ENCODE peak calls at places on chromosomes 7 and 10, in nine cellular contexts. J is H7, M is brain microvascular endothelial cell, T is epithelial cell of esophagus, G is heart right ventricle, Y is adrenal gland, V is psoas muscle, K is BJ, U is spleen. F is an unnamed sample.

GRCh38 chr10:131061221-131061620 is 250.3 kb downstream of the TCERG1L start:
- DNase-seq in J (no peak), M (no peak), T (no peak), G (no peak), Y (no peak), V (no peak), K (no peak), U (peak), F (no peak)

GRCh38 chr10:26841733-26842317 is 18.9 kb downstream of the ABI1 start:
- DNase-seq in J (no peak), M (no peak), T (no peak), G (no peak), Y (no peak), V (no peak), K (no peak), U (no peak), F (no peak)

GRCh38 chr10:45135836-45136235 is 135.1 kb downstream of the ZNF22 start:
- DNase-seq in J (no peak), M (no peak), T (no peak), G (no peak), Y (no peak), V (no peak), K (no peak), U (no peak), F (no peak)

GRCh38 chr10:77391605-77392235 is 245.9 kb downstream of the KCNMA1 start:
- DNase-seq in J (peak), M (peak), T (peak), G (peak), Y (peak), V (peak), K (peak), U (no peak), F (no peak)

GRCh38 chr10:42950606-42951485 is 126.0 kb upstream of the RET start:
- DNase-seq in J (no peak), M (no peak), T (no peak), G (no peak), Y (peak), V (no peak), K (no peak), U (peak), F (no peak)

GRCh38 chr10:69376662-69377061 is 40.1 kb downstream of the TACR2 start:
- DNase-seq in J (no peak), M (no peak), T (no peak), G (no peak), Y (no peak), V (no peak), K (no peak), U (no peak), F (no peak)

GRCh38 chr7:80699656-80700318 is 61.3 kb downstream of the CD36 start:
- DNase-seq in J (no peak), M (no peak), T (no peak), G (no peak), Y (no peak), V (no peak), K (no peak), U (no peak), F (no peak)

GRCh38 chr10:119896937-119897336 is 4.4 kb downstream of the SEC23IP start:
- DNase-seq in J (no peak), M (no peak), T (peak), G (peak), Y (peak), V (no peak), K (no peak), U (no peak), F (no peak)

GRCh38 chr10:536371-536925 is 153.0 kb downstream of the DIP2C start:
- DNase-seq in J (no peak), M (peak), T (no peak), G (no peak), Y (no peak), V (no peak), K (no peak), U (no peak), F (no peak)

GRCh38 chr7:1640376-1641172 is 29.5 kb upstream of the ELFN1 start:
- DNase-seq in J (peak), M (no peak), T (peak), G (no peak), Y (no peak), V (no peak), K (no peak), U (no peak), F (no peak)

GRCh38 chr10:30056767-30057355 is 2.5 kb downstream of the JCAD start:
- DNase-seq in J (peak), M (no peak), T (no peak), G (no peak), Y (no peak), V (no peak), K (no peak), U (no peak), F (no peak)

GRCh38 chr10:71998840-71999194 is 34.6 kb downstream of the CHST3 start:
- DNase-seq in J (peak), M (peak), T (peak), G (peak), Y (peak), V (peak), K (peak), U (peak), F (no peak)

GRCh38 chr7:151345576-151345975 is 4.0 kb downstream of the NUB1 start:
- DNase-seq in J (no peak), M (no peak), T (no peak), G (no peak), Y (no peak), V (no peak), K (no peak), U (no peak), F (no peak)

GRCh38 chr7:55502209-55502608 is 70.1 kb downstream of the VOPP1 start:
- DNase-seq in J (no peak), M (no peak), T (no peak), G (no peak), Y (no peak), V (no peak), K (no peak), U (no peak), F (no peak)

GRCh38 chr7:80591654-80592053 is 46.8 kb upstream of the CD36 start:
- DNase-seq in J (no peak), M (no peak), T (no peak), G (no peak), Y (no peak), V (no peak), K (no peak), U (no peak), F (no peak)

DNA sequence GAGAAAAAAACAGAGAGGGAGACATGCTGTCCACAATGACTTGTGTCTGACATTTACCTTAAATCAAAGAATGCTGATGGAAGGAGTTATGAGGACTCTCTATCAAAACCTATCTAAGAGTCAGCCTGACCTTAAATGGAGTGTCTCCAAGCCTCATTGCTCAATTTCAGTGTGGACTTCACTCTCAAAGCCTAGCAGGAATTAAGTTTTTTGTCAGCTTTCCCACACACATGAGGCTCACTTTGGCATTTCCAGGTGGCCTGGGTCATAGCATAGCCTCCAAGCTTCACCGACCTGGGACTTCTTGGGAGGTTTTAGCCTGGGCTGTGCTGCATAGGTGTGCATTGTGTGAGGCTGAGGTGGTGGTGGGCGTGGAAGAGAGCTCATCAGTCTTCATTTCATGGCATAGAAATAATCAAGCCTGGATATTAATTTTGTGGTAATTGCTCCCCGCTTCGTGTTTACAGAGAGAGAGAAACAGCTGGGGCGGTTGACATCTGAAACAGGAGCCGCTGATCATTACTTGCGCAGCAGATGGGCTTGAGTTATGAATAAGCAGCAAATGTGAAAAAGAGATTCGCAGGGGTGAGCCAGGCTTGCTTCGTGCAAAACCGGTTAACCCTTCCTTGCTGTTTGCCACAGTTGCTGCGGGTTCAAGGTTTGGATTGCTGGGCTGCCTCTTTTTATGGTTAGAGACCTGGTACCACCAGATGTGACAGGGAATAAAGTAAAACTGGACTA is 647.8 kb downstream of the INHBA start:
- DNase-seq in J (no peak), M (no peak), T (no peak), G (no peak), Y (no peak), V (no peak), K (no peak), U (no peak), F (no peak)
- H3K4me3 ChIP-seq in J (no peak), M (no peak), T (no peak), G (no peak), Y (no peak), V (no peak), K (no peak), U (no peak), F (no peak)

GRCh38 chr7:122304996-122305421 is 459 bp upstream of the FEZF1 start:
- DNase-seq in J (peak), M (no peak), T (no peak), G (no peak), Y (no peak), V (no peak), K (no peak), U (no peak), F (no peak)
- H3K4me3 ChIP-seq in J (peak), M (no peak), T (no peak), G (peak), Y (peak), V (peak), K (no peak), U (no peak), F (no peak)

DNA sequence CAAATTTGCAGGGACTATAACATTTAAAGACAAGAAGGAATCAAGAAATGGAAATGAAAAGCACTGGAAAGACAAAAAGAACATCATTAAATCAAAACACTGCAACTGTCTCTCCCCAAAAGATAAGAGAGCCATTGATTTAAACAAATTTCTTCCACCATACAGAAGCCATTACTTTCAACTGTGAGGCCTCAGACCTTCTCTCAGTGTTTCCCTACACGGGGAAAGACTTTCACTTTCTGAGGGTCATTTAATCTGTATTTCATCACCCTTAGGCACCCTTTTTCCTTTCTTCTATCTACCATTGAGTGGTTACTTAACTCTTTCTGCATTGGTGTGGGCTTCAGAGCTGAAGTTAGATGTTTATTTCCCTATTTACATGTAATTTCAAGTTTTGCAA is 47.5 kb downstream of the CCDC172 start:
- DNase-seq in J (no peak), M (no peak), T (no peak), G (no peak), Y (no peak), V (no peak), K (no peak), U (no peak), F (no peak)
- H3K4me3 ChIP-seq in J (no peak), M (no peak), T (no peak), G (no peak), Y (no peak), V (no peak), K (no peak), U (no peak), F (no peak)

GRCh38 chr7:74584160-74584954 is 73.2 kb upstream of the GTF2I start:
- DNase-seq in J (no peak), M (no peak), T (no peak), G (no peak), Y (no peak), V (no peak), K (no peak), U (no peak), F (no peak)

GRCh38 chr7:74585844-74586243 is 71.7 kb upstream of the GTF2I start:
- DNase-seq in J (no peak), M (no peak), T (no peak), G (no peak), Y (no peak), V (no peak), K (no peak), U (no peak), F (no peak)

GRCh38 chr7:74586258-74587200 is 71.0 kb upstream of the GTF2I start:
- DNase-seq in J (peak), M (no peak), T (no peak), G (no peak), Y (no peak), V (no peak), K (no peak), U (no peak), F (no peak)

GRCh38 chr7:74590814-74591213 is 66.7 kb upstream of the GTF2I start:
- DNase-seq in J (no peak), M (no peak), T (no peak), G (no peak), Y (no peak), V (no peak), K (no peak), U (no peak), F (no peak)

GRCh38 chr7:74587435-74588126 is 69.9 kb upstream of the GTF2I start:
- DNase-seq in J (peak), M (peak), T (peak), G (peak), Y (peak), V (peak), K (peak), U (peak), F (no peak)
- H3K4me3 ChIP-seq in J (no peak), M (no peak), T (no peak), G (no peak), Y (peak), V (no peak), K (no peak), U (no peak), F (no peak)

GRCh38 chr7:140060788-140061606 is 1.8 kb downstream of the PARP12 start:
- DNase-seq in J (no peak), M (peak), T (no peak), G (peak), Y (no peak), V (no peak), K (no peak), U (no peak), F (no peak)
- H3K4me3 ChIP-seq in J (no peak), M (no peak), T (no peak), G (peak), Y (peak), V (peak), K (no peak), U (no peak), F (peak)

GRCh38 chr7:141351175-141351574 is 200.0 kb upstream of the AGK start:
- DNase-seq in J (no peak), M (no peak), T (no peak), G (no peak), Y (no peak), V (no peak), K (no peak), U (no peak), F (no peak)

GRCh38 chr7:141358376-141358775 is 192.8 kb upstream of the AGK start:
- DNase-seq in J (no peak), M (no peak), T (no peak), G (no peak), Y (no peak), V (no peak), K (no peak), U (no peak), F (no peak)

GRCh38 chr7:141356096-141356495 is 195.1 kb upstream of the AGK start:
- DNase-seq in J (no peak), M (no peak), T (no peak), G (no peak), Y (no peak), V (no peak), K (no peak), U (no peak), F (no peak)

GRCh38 chr7:141355057-141355456 is 196.2 kb upstream of the AGK start:
- DNase-seq in J (no peak), M (peak), T (no peak), G (no peak), Y (no peak), V (no peak), K (no peak), U (no peak), F (no peak)

GRCh38 chr7:141354251-141354650 is 197.0 kb upstream of the AGK start:
- DNase-seq in J (no peak), M (peak), T (no peak), G (no peak), Y (no peak), V (no peak), K (no peak), U (no peak), F (no peak)
- H3K4me3 ChIP-seq in J (no peak), M (no peak), T (no peak), G (no peak), Y (no peak), V (no peak), K (no peak), U (no peak), F (no peak)

DNA sequence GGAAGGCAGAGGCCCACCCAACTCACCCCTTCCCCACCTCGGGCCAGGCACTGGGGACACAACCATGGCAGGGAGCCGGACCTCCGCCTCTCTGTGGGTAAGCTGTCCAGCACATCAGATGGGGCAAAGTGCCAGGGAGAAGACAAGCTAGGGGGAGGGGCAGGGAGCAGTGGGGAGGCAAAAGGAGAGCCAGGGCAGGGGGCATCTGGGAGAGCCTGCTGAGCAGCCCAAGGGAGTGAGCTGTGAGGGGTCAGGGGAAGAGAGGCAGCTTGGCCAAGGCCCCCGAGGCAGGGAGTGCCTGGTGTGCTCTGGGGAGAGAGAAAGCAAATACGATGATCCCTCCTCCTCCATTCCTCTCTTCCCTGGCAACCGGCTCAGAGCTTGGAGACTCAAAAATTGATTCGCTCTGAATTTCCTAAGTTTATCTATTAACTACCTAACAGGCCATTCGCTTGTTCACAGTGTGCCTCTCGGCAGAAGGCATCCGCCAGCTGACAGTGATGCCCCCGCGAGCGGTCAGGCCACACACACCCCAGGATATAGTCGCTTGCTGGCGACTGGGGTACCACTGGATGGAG is 4.5 kb downstream of the CAMK2B start:
- DNase-seq in J (no peak), M (no peak), T (no peak), G (no peak), Y (peak), V (peak), K (no peak), U (no peak), F (no peak)
- H3K4me3 ChIP-seq in J (no peak), M (no peak), T (no peak), G (no peak), Y (no peak), V (peak), K (no peak), U (no peak), F (no peak)

GRCh38 chr7:131665021-131665420 is 108.6 kb upstream of the PODXL start:
- DNase-seq in J (no peak), M (no peak), T (no peak), G (no peak), Y (no peak), V (no peak), K (no peak), U (no peak), F (no peak)
- H3K4me3 ChIP-seq in J (no peak), M (no peak), T (no peak), G (no peak), Y (no peak), V (no peak), K (no peak), U (no peak), F (no peak)

GRCh38 chr10:79346388-79347225 is 662 bp upstream of the PPIF start:
- DNase-seq in J (peak), M (no peak), T (no peak), G (no peak), Y (no peak), V (no peak), K (no peak), U (peak), F (no peak)
- H3K4me3 ChIP-seq in J (no peak), M (no peak), T (no peak), G (peak), Y (no peak), V (peak), K (no peak), U (no peak), F (peak)